ENCODE peak calls at places on chromosomes 13 and 19, in ten cellular contexts. S, Y, D, C, X, B, A, M, R and L are unnamed samples.

GRCh38 chr19:37936886-37937285 is 29.9 kb downstream of the SIPA1L3 start:
- DNase-seq in S (no peak), Y (no peak), D (no peak), C (no peak), X (no peak), B (no peak), A (no peak), M (no peak), R (no peak), L (no peak)

GRCh38 chr13:102905905-102906304 is 60.1 kb downstream of the ERCC5 start:
- DNase-seq in S (no peak), Y (no peak), D (no peak), C (no peak), X (no peak), B (no peak), A (no peak), M (no peak), R (no peak), L (no peak)

GRCh38 chr19:11814707-11815050 is 606 bp downstream of the ZNF440 start:
- DNase-seq in S (peak), Y (peak), D (peak), C (no peak), X (no peak), B (no peak), A (peak), M (no peak), R (no peak), L (no peak)

GRCh38 chr19:18063463-18063862 is 23.3 kb downstream of the IL12RB1 start:
- DNase-seq in S (no peak), Y (peak), D (no peak), C (no peak), X (no peak), B (no peak), A (no peak), M (no peak), R (no peak), L (no peak)

GRCh38 chr19:8304841-8305621 is 3.1 kb downstream of the CD320 start:
- DNase-seq in S (peak), Y (peak), D (peak), C (peak), X (no peak), B (peak), A (no peak), M (no peak), R (no peak), L (peak)

GRCh38 chr19:47430041-47430802 is 10.9 kb upstream of the MEIS3 start:
- DNase-seq in S (peak), Y (peak), D (no peak), C (no peak), X (no peak), B (no peak), A (peak), M (no peak), R (no peak), L (peak)

GRCh38 chr13:38072696-38073095 is 203.1 kb upstream of the TRPC4 start:
- DNase-seq in S (no peak), Y (no peak), D (no peak), C (no peak), X (no peak), B (no peak), A (no peak), M (no peak), R (no peak), L (no peak)

GRCh38 chr19:45515807-45516401 is 8.6 kb downstream of the VASP start:
- DNase-seq in S (peak), Y (no peak), D (no peak), C (no peak), X (no peak), B (no peak), A (no peak), M (no peak), R (no peak), L (no peak)

GRCh38 chr13:71865858-71866172 is 1.2 kb downstream of the DACH1 start:
- DNase-seq in S (peak), Y (peak), D (no peak), C (no peak), X (no peak), B (peak), A (peak), M (no peak), R (peak), L (no peak)

GRCh38 chr19:17105548-17105947 is 30.0 kb downstream of the MYO9B start:
- DNase-seq in S (no peak), Y (no peak), D (no peak), C (no peak), X (no peak), B (no peak), A (no peak), M (no peak), R (no peak), L (no peak)

GRCh38 chr13:74026753-74027152 is 107.5 kb downstream of the KLF12 start:
- DNase-seq in S (peak), Y (no peak), D (no peak), C (no peak), X (no peak), B (no peak), A (peak), M (no peak), R (no peak), L (no peak)

GRCh38 chr13:33227927-33228644 is 57.5 kb downstream of the STARD13 start:
- DNase-seq in S (no peak), Y (no peak), D (no peak), C (no peak), X (no peak), B (no peak), A (no peak), M (no peak), R (no peak), L (no peak)
- H3K27ac ChIP-seq in S (no peak), Y (no peak), D (peak), C (no peak), X (peak), B (peak), A (no peak), M (peak), R (peak), L (peak)

GRCh38 chr19:1221141-1221903 is 15.7 kb downstream of the STK11 start:
- DNase-seq in S (no peak), Y (peak), D (no peak), C (peak), X (no peak), B (peak), A (peak), M (no peak), R (peak), L (no peak)
- H3K27ac ChIP-seq in S (no peak), Y (no peak), D (no peak), C (no peak), X (no peak), B (peak), A (peak), M (no peak), R (peak), L (no peak)

GRCh38 chr13:77696863-77697207 is 652 bp upstream of the SLAIN1 start:
- DNase-seq in S (no peak), Y (no peak), D (no peak), C (no peak), X (no peak), B (no peak), A (no peak), M (no peak), R (no peak), L (no peak)
- H3K27ac ChIP-seq in S (no peak), Y (no peak), D (no peak), C (peak), X (no peak), B (peak), A (no peak), M (no peak), R (peak), L (peak)

GRCh38 chr19:9789066-9789465 is 20.5 kb upstream of the ZNF846 start:
- DNase-seq in S (no peak), Y (no peak), D (no peak), C (no peak), X (no peak), B (no peak), A (no peak), M (no peak), R (no peak), L (no peak)
- H3K27ac ChIP-seq in S (no peak), Y (no peak), D (no peak), C (no peak), X (no peak), B (no peak), A (peak), M (no peak), R (no peak), L (no peak)

DNA sequence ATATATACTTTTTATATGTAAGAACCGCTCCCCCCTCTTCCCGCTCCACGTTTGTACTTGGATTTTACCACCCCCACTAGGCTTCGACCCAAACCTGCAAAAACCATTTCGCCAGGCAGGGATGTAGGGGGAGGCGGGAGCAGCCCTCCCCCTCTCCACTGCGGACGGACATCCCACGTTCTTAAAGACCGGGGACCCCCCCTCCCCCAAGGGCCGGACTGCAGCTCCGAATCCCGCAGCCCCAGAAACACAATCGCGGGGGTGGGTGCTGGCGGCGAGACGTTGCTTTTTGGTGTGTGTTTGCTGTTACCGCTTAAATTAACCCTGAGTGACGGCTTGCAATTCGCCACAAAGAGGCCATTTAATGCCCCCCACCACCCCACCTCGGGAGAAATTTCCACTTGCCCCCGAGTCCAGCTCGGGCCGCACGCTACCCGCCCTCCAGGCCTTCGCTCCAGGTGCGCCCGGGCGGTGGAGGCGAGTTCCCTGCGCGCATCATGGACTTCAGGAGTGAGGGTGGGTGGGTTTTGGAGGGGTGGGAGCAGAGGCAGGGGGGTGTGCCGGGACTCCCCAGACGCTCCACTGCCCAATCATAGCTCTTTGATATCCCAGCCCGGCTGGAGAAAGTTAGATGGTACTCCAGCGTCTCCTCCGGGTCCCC is 15.8 kb downstream of the NFIX start:
- DNase-seq in S (no peak), Y (no peak), D (no peak), C (no peak), X (no peak), B (no peak), A (no peak), M (no peak), R (no peak), L (no peak)
- H3K27ac ChIP-seq in S (no peak), Y (no peak), D (no peak), C (no peak), X (peak), B (peak), A (no peak), M (no peak), R (peak), L (peak)